ENCODE peak calls at places on chromosomes 2 and 18, in ten cellular contexts. H, T, M, V, R, N, W, S, Q and J are unnamed samples.
A peak's percentile ranks its signal among the peaks of the same experiment; 100 is the strongest.

GRCh38 chr2:185291035-185291647 is 447.5 kb upstream of the FSIP2 start:
- DNase-seq in H (peak; percentile 10), T (no peak), M (no peak), V (peak; percentile 78), R (no peak), N (peak; percentile 40), W (peak; percentile 47), S (peak; percentile 29), Q (no peak), J (peak; percentile 71)

GRCh38 chr2:221129657-221130056 is 442.4 kb downstream of the EPHA4 start:
- DNase-seq in H (no peak), T (no peak), M (no peak), V (no peak), R (no peak), N (no peak), W (no peak), S (no peak), Q (no peak), J (no peak)

GRCh38 chr2:189364607-189365006 is 76.7 kb upstream of the WDR75 start:
- DNase-seq in H (no peak), T (no peak), M (no peak), V (no peak), R (no peak), N (no peak), W (no peak), S (no peak), Q (no peak), J (no peak)

GRCh38 chr2:121699421-121700328 is 37.0 kb downstream of the NIFK start:
- DNase-seq in H (peak; percentile 84), T (no peak), M (peak; percentile 76), V (peak; percentile 65), R (no peak), N (peak; percentile 71), W (peak; percentile 55), S (peak; percentile 53), Q (peak; percentile 49), J (peak; percentile 64)

GRCh38 chr2:22879009-22879863 is 505.7 kb upstream of the KLHL29 start:
- DNase-seq in H (no peak), T (no peak), M (no peak), V (no peak), R (no peak), N (no peak), W (no peak), S (no peak), Q (no peak), J (no peak)

GRCh38 chr2:54728669-54729120 is 5.2 kb downstream of the EML6 start:
- DNase-seq in H (peak; percentile 88), T (no peak), M (peak; percentile 35), V (no peak), R (no peak), N (peak; percentile 49), W (peak; percentile 24), S (no peak), Q (no peak), J (no peak)

GRCh38 chr2:197784956-197785941 is at the start of gene BOLL:
- DNase-seq in H (no peak), T (no peak), M (no peak), V (no peak), R (no peak), N (no peak), W (no peak), S (no peak), Q (no peak), J (no peak)

GRCh38 chr2:167333245-167333644 is 445.0 kb downstream of the XIRP2 start:
- DNase-seq in H (peak; percentile 2), T (no peak), M (no peak), V (no peak), R (no peak), N (no peak), W (no peak), S (no peak), Q (no peak), J (no peak)

GRCh38 chr2:231613054-231613654 is 20.5 kb downstream of the TEX44 start:
- DNase-seq in H (no peak), T (peak; percentile 52), M (no peak), V (no peak), R (no peak), N (no peak), W (no peak), S (no peak), Q (no peak), J (no peak)

GRCh38 chr2:145598434-145598833 is 1078.5 kb upstream of the ZEB2 start:
- DNase-seq in H (peak; percentile 89), T (no peak), M (no peak), V (no peak), R (no peak), N (no peak), W (peak; percentile 82), S (no peak), Q (no peak), J (no peak)

GRCh38 chr18:58337285-58337684 is 291.6 kb downstream of the ALPK2 start:
- DNase-seq in H (no peak), T (no peak), M (no peak), V (no peak), R (no peak), N (no peak), W (no peak), S (no peak), Q (no peak), J (no peak)
- H3K4me1 ChIP-seq in H (peaks cover 14% of the 10 kb centered on the region), T (peaks cover 3% of the 10 kb centered on the region), M (no peaks in the 10 kb centered on the region), V (peaks cover 30% of the 10 kb centered on the region), R (peaks cover 8% of the 10 kb centered on the region), N (no peaks in the 10 kb centered on the region), W (peaks cover 15% of the 10 kb centered on the region), S (peaks cover 20% of the 10 kb centered on the region), Q (no peaks in the 10 kb centered on the region), J (peaks cover 30% of the 10 kb centered on the region)

DNA sequence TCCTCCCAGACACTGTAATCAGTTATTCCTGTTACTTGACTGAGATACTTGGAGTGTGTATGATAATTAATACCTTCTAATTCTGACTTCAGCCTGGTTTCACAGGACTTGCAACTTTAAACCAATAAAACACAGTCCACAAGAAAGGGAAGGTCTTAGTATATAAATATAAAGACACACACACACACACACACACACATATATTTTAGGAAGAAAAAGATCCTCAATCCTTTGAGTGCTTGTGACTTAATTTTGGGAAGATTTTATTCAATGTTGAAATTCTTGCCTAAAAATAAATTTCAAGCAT is 700 bp upstream of the VPS54 start:
- DNase-seq in H (no peak), T (no peak), M (no peak), V (no peak), R (no peak), N (no peak), W (no peak), S (no peak), Q (no peak), J (no peak)
- H3K4me3 ChIP-seq in H (peak overlapping the region; percentile 76), T (no peak overlapping the region), M (peak overlapping the region; percentile 62), V (no peak overlapping the region), R (no peak overlapping the region), N (no peak overlapping the region), W (no peak overlapping the region), S (peak overlapping the region; percentile 92), Q (peak overlapping the region; percentile 88), J (peak overlapping the region; percentile 77)

DNA sequence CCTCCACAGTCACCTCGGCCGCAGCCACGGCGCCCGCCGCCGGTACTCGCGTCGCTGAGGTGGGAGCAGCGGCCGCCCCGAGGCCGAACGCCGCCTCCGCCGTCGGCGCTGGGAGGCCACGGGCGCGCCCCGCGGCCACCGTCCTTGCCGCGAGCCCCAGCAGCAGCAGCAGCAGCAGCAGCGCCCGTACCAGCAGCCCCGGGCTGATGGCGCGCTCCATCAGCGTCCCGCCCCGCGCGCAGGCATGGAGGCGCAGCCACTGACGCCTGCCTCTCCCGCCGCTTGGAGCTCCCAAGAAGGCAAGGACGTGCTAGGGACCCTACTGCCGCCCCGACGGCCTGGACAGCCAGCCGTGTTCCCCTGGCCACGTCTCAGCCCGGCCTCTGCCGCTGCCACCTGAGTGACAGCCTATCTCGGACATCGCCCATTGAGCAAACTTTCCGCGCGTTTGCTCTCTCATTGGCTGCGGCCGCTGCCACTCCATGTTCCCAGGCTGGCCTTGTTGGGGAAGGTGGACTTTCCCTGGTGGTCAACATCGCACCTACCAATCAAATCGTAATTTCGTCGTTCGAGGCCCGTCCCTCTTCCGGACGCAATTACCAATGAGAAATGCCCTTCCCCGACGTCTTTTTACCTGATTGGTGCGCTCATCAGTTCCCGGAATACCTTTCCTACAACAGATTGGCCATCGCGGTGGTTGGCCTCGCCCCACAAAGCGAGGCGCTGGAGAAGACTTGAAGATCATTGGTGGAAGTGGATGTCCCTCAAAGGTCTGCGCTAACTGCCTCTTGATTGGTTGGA is at the start of gene EIF2AK3:
- DNase-seq in H (peak; percentile 100), T (peak; percentile 98), M (peak; percentile 98), V (peak; percentile 100), R (peak; percentile 98), N (peak; percentile 100), W (peak; percentile 100), S (peak; percentile 99), Q (peak; percentile 96), J (peak; percentile 99)
- TF ChIP-seq POLR2A in H (peak; percentile 88), T (peak; percentile 86), M (peak; percentile 98), V (peak; percentile 99), R (peak; percentile 99), N (no peak), W (no peak), S (peak; percentile 98), Q (peak; percentile 98), J (no peak)

GRCh38 chr18:75170022-75170789 is 38.7 kb downstream of the PTGR3 start:
- DNase-seq in H (no peak), T (no peak), M (no peak), V (no peak), R (no peak), N (no peak), W (no peak), S (peak; percentile 70), Q (no peak), J (no peak)

GRCh38 chr18:75170916-75171315 is 38.0 kb downstream of the PTGR3 start:
- DNase-seq in H (no peak), T (no peak), M (no peak), V (no peak), R (no peak), N (no peak), W (no peak), S (no peak), Q (no peak), J (no peak)

GRCh38 chr18:75173125-75173432 is 35.9 kb downstream of the PTGR3 start:
- DNase-seq in H (peak; percentile 17), T (no peak), M (peak; percentile 8), V (no peak), R (no peak), N (no peak), W (no peak), S (no peak), Q (peak; percentile 28), J (no peak)

GRCh38 chr18:75173758-75174157 is 35.2 kb downstream of the PTGR3 start:
- DNase-seq in H (no peak), T (no peak), M (no peak), V (no peak), R (no peak), N (no peak), W (no peak), S (no peak), Q (no peak), J (no peak)

GRCh38 chr18:75172299-75173124 is 36.4 kb downstream of the PTGR3 start:
- DNase-seq in H (no peak), T (no peak), M (no peak), V (no peak), R (no peak), N (no peak), W (no peak), S (no peak), Q (no peak), J (no peak)
- H3K4me1 ChIP-seq in H (no peaks in the 10 kb centered on the region), T (no peaks in the 10 kb centered on the region), M (no peaks in the 10 kb centered on the region), V (no peaks in the 10 kb centered on the region), R (no peaks in the 10 kb centered on the region), N (no peaks in the 10 kb centered on the region), W (no peaks in the 10 kb centered on the region), S (peaks cover 11% of the 10 kb centered on the region), Q (no peaks in the 10 kb centered on the region), J (no peaks in the 10 kb centered on the region)